ENCODE peak calls at places on chromosomes 4 and X, in six cellular contexts. G is spleen, W is body of pancreas, Z is tibial nerve, V is lower lobe of right lung, O is heart left ventricle. U is an unnamed sample.

GRCh38 chrX:123833387-123833786 is 26.5 kb upstream of the XIAP start:
- DNase-seq in G (no peak), W (peak), Z (peak), V (no peak), O (no peak), U (peak)

GRCh38 chr4:24583451-24584174 is 741 bp downstream of the DHX15 start:
- DNase-seq in G (peak), W (peak), Z (peak), V (peak), O (peak), U (peak)

GRCh38 chrX:338836-339400 is 20.3 kb upstream of the GTPBP6 start:
- DNase-seq in G (peak), W (no peak), Z (no peak), V (peak), O (peak), U (no peak)

GRCh38 chr4:53916431-53916889 is 147.9 kb downstream of the CHIC2 start:
- DNase-seq in G (no peak), W (no peak), Z (no peak), V (no peak), O (no peak), U (peak)

GRCh38 chr4:52939325-52939724 is 77.2 kb downstream of the RASL11B start:
- DNase-seq in G (no peak), W (no peak), Z (no peak), V (no peak), O (no peak), U (no peak)

GRCh38 chr4:23930750-23931488 is 41.1 kb upstream of the PPARGC1A start:
- DNase-seq in G (no peak), W (peak), Z (peak), V (peak), O (peak), U (peak)

GRCh38 chrX:105191878-105192277 is 28.6 kb downstream of the TEX13A start:
- DNase-seq in G (no peak), W (peak), Z (no peak), V (no peak), O (no peak), U (peak)

GRCh38 chr4:22129454-22130075 is 181.0 kb upstream of the KCNIP4 start:
- DNase-seq in G (no peak), W (peak), Z (no peak), V (no peak), O (no peak), U (peak)

GRCh38 chrX:47838361-47838760 is 1.7 kb downstream of the ZNF81 start:
- DNase-seq in G (no peak), W (no peak), Z (no peak), V (no peak), O (no peak), U (no peak)

GRCh38 chr4:575281-576141 is 584 bp downstream of the TMEM271 start:
- DNase-seq in G (peak), W (peak), Z (no peak), V (no peak), O (peak), U (peak)

GRCh38 chrX:68686684-68687045 is 39.2 kb downstream of the STARD8 start:
- DNase-seq in G (no peak), W (no peak), Z (peak), V (peak), O (peak), U (peak)

GRCh38 chr4:86961103-86961502 is 26.3 kb downstream of the AFF1 start:
- DNase-seq in G (no peak), W (no peak), Z (no peak), V (no peak), O (no peak), U (no peak)

GRCh38 chrX:53266175-53266574 is 15.2 kb downstream of the IQSEC2 start:
- DNase-seq in G (no peak), W (no peak), Z (no peak), V (no peak), O (no peak), U (no peak)

GRCh38 chrX:71067079-71067478 is 1.1 kb downstream of the SNX12 start:
- DNase-seq in G (no peak), W (no peak), Z (no peak), V (no peak), O (no peak), U (no peak)

GRCh38 chrX:134025986-134026731 is 40.8 kb upstream of the GPC3 start:
- DNase-seq in G (no peak), W (no peak), Z (no peak), V (no peak), O (no peak), U (no peak)

GRCh38 chrX:131821945-131822622 is 201.0 kb upstream of the STK26 start:
- DNase-seq in G (peak), W (peak), Z (no peak), V (no peak), O (peak), U (no peak)

GRCh38 chrX:72126539-72127140 is 5.1 kb downstream of the RTL5 start:
- DNase-seq in G (peak), W (peak), Z (peak), V (peak), O (peak), U (peak)

GRCh38 chrX:20515841-20516461 is 249.2 kb upstream of the RPS6KA3 start:
- DNase-seq in G (no peak), W (no peak), Z (no peak), V (no peak), O (no peak), U (peak)

GRCh38 chrX:12080265-12080664 is 58.0 kb upstream of the FRMPD4 start:
- DNase-seq in G (no peak), W (no peak), Z (peak), V (no peak), O (no peak), U (peak)

GRCh38 chr4:83036991-83037390 is 2.0 kb downstream of the COPS4 start:
- DNase-seq in G (no peak), W (peak), Z (no peak), V (no peak), O (no peak), U (no peak)

GRCh38 chr4:27702710-27703431 is 842.2 kb downstream of the STIM2 start:
- DNase-seq in G (no peak), W (no peak), Z (no peak), V (no peak), O (no peak), U (no peak)

GRCh38 chrX:40688976-40689375 is 41.6 kb upstream of the CXorf38 start:
- DNase-seq in G (no peak), W (no peak), Z (no peak), V (no peak), O (no peak), U (no peak)

GRCh38 chr4:98377626-98378025 is 116.4 kb downstream of the RAP1GDS1 start:
- DNase-seq in G (no peak), W (no peak), Z (no peak), V (no peak), O (no peak), U (peak)

GRCh38 chr4:82706349-82707000 is 92.1 kb downstream of the SCD5 start:
- DNase-seq in G (no peak), W (peak), Z (no peak), V (no peak), O (no peak), U (peak)

GRCh38 chr4:152929888-152930287 is 6.2 kb upstream of the FHDC1 start:
- DNase-seq in G (no peak), W (no peak), Z (no peak), V (no peak), O (no peak), U (no peak)

GRCh38 chrX:72461766-72462165 is 110.9 kb downstream of the HDAC8 start:
- DNase-seq in G (no peak), W (no peak), Z (peak), V (no peak), O (no peak), U (peak)

DNA sequence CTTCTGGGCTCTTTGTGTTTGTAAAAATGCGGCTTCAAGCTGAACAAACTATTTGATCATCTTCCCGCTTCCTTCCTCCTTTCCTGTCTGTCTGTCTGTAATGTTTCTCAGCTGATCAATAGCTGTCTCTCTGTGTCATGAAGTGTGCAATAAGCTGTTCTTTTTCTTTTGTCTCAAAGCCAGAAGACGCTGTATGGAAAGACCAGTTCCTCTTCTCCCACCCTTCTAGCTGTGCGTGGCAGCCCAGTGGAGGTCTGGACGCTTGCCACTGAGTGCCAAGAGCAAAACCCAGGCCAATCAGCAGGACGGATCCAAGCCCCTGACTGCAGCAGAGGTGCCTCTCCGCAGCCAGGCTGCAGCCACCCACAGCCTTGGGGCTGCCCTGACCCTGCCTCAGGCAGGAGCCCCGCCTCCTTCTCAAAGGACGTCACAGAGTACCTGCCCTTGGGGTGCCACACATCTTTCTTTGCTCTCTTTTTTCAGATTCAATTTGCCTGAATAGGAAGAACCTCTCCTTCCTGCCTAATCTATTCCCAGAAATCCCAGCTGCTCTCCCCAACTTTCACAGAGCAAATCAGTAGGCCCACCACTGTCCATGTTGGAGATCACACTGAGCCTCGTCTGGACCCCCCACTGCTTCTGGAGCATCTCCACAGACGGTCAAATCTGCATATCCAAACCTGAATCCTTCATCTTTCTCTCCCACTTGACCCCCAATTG is 59.1 kb downstream of the MAML3 start:
- DNase-seq in G (peak), W (peak), Z (peak), V (peak), O (peak), U (no peak)
- H3K4me3 ChIP-seq in G (peak), W (no peak), Z (no peak), V (peak), O (peak), U (no peak)

DNA sequence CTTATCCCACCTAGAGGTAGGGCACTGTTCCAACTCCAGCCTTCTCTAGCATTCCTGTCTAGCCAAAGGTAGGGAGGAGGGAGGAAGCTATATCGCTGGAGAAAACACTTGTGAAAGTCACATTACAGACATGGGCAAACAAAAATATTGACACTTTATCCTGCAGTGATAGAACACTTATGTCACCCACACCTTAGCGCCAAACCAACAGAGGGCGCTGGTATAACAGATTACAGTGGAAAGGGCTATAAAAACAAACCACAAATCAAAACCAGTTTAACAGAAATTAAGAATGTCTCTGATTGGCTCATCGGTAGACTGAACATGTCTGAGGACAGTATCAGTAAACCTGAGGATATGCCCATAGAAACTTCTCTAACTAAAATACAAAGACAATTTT is 451.3 kb downstream of the TLL1 start:
- DNase-seq in G (no peak), W (peak), Z (no peak), V (no peak), O (no peak), U (peak)
- TF ChIP-seq CTCF in G (no peak), W (peak), Z (no peak), V (no peak), O (no peak), U (peak)

DNA sequence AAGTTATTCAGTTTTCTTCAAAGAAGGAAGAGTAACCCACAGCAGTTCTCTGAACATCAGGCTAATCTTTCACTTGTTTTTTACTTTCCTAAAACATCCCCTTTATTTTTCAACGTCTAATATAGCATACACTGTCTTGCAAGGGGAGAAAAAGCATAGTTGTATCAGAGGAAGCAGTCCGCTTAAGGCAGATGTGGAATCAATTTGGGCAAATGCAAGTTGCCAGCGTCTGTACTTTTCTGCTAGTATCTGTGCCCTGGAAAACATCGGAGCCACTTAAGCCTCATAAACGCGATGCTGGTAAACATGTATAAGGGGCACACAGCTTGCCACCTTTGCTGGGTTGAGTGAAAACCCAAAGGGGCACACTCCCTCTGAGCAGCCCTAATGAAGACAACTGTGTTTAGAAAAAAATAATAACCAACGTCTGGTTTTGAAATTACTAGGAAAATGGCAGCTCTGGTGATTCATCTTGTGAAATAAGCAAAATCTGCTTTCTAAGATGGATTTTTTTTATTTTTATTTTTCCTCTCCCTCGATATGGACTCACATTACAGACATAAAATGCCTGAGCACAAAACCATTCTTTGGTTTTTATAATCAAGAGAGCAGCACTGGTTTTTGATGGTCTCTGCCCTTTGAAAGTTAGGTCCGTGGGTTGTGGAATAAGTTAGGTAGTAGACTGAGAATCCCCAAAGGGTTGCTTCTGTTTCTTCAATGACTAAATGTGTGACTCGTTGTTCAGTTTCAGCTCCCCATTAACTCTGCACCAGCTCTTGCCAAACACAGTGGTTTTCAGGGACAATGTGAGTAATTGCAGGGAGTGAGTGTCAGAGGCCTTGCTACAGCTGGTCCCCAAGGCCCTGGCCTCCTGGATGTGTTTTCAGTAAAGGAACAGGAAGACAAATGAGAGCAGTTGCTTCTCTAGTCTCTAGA is 24.5 kb downstream of the SMIM20 start:
- DNase-seq in G (no peak), W (peak), Z (peak), V (no peak), O (peak), U (peak)
- H3K4me3 ChIP-seq in G (no peak), W (no peak), Z (no peak), V (no peak), O (no peak), U (no peak)

GRCh38 chrX:97030947-97031346 is 147.2 kb downstream of the RPA4 start:
- DNase-seq in G (no peak), W (no peak), Z (no peak), V (no peak), O (no peak), U (no peak)

GRCh38 chrX:97026406-97026805 is 142.7 kb downstream of the RPA4 start:
- DNase-seq in G (no peak), W (no peak), Z (no peak), V (no peak), O (no peak), U (peak)

GRCh38 chrX:97027384-97027922 is 143.7 kb downstream of the RPA4 start:
- DNase-seq in G (no peak), W (no peak), Z (no peak), V (no peak), O (no peak), U (no peak)

DNA sequence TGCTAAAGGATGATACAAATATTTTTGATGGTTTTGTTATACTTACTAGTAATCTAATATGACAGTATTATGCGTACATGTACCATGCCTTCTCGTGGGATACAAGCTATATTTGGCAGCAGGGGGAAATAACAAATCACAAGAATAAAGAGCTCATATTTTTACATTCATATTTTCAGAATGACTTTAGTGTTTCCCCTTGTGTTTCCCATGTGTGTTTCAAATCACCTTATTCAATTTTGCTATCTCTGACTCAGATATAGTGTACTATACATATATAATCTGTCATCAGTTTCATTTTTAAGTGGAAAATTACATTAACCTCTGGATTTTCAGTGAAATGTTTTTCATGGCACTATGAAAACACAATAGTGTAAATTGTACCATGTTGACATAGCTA is 146.8 kb downstream of the RPA4 start:
- DNase-seq in G (no peak), W (no peak), Z (no peak), V (no peak), O (no peak), U (no peak)
- TF ChIP-seq CTCF in G (no peak), W (no peak), Z (no peak), V (no peak), O (no peak), U (no peak)

DNA sequence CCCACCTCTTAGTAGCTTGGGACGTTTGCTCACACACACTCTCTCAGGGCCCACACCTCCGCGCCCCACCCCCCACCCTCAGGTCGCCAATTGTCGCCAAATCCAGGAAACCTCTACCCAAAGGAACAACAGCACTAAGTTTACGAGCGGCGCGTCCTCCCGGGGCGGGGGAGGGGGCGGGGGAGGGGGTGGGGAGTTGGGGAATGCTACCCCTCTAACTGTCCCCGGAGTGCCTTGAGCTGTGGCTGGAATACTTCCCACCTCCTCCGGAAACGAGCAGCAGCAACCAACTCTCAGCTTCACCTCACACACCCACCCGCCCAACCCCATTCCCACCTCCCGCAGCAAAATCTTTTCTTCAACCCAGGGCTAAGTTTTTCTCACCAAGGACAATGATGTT is 135.6 kb upstream of the ZIC3 start:
- DNase-seq in G (no peak), W (no peak), Z (no peak), V (no peak), O (no peak), U (no peak)
- H3K4me3 ChIP-seq in G (no peak), W (no peak), Z (no peak), V (no peak), O (no peak), U (no peak)

GRCh38 chr4:126592088-126592487 is 1040.7 kb upstream of the INTU start:
- DNase-seq in G (no peak), W (no peak), Z (no peak), V (no peak), O (no peak), U (peak)
- TF ChIP-seq CTCF in G (no peak), W (peak), Z (no peak), V (peak), O (no peak), U (peak)

DNA sequence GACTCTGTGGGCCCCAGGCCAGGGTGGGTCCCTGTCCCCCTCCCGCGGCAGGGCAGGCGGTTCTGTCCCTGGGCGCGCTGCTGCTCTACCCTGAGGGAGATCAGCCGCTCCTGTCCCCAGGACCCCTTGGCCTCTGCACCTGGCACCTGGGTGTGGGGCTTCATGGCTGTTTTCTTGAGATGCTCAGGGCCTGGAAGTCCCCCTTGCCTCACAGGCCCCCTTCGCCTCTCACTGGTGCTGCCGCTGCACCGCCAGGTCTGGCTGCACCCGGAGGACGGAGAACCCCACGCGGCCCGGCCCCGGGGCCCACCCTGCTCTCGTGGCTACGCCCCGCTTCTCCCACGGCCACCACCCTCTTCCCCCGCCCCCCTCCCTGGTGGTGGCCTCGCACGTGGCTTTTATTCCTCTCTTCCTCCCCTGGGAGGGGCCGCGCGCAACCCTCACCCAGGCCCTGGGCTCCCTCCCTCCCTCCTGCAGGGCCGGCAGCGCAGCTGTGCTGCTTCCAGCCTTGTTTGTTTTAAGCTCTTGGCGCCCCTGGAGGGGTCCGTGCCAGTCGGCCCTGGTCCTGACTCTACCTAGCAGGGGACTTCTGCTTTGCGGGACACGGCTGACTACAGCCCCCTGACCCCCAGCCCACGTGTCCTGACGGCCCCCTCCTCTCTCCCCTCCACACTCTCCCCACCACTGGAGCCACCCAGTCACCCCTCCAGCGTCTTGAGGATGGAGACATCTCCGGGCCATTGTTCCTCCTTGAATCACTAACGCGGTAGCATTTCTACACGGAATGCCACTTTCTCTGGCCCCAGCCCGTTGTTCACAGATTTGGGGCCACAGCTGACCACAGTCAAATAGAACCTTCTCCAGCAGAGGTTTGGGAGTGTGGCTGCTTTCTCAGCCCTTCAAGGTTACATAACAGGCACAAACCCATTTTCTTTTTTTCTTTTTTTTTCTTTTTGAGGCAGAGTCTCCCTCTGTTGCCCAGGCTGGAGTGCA is 20.6 kb upstream of the CLDN24 start:
- DNase-seq in G (peak), W (peak), Z (no peak), V (no peak), O (no peak), U (no peak)
- H3K4me3 ChIP-seq in G (no peak), W (no peak), Z (no peak), V (no peak), O (peak), U (no peak)

GRCh38 chrX:130654409-130654970 is 248.5 kb downstream of the ENOX2 start:
- DNase-seq in G (no peak), W (no peak), Z (no peak), V (no peak), O (no peak), U (peak)
- TF ChIP-seq CTCF in G (no peak), W (no peak), Z (no peak), V (no peak), O (no peak), U (no peak)

GRCh38 chr4:55125087-55125721 is at the start of gene KDR:
- DNase-seq in G (no peak), W (peak), Z (no peak), V (peak), O (peak), U (peak)
- H3K4me3 ChIP-seq in G (peak), W (no peak), Z (peak), V (peak), O (peak), U (peak)

GRCh38 chr4:105440890-105441289 is 33.0 kb downstream of the PPA2 start:
- DNase-seq in G (no peak), W (no peak), Z (no peak), V (no peak), O (no peak), U (no peak)
- TF ChIP-seq CTCF in G (no peak), W (no peak), Z (no peak), V (no peak), O (no peak), U (no peak)